ENCODE peak calls at places on chromosomes 2 and 18, in seven cellular contexts. One of them, this sample, is unnamed.

GRCh38 chr2:159892990-159893389 is 95.0 kb upstream of the CD302 start:
- DNase-seq in ELR: no peak
- DNase-seq in GM19239: no peak
- DNase-seq in stimulated activated CD4-positive, alpha-beta T cell treated with anti-CD3 and anti-CD28 coated beads, Interleukin-12 subunit alpha, Interleukin-12 subunit beta, amount 100 ng/mL, for 4 hours: no peak
- DNase-seq in memory B cell: no peak
- DNase-seq in cerebellar cortex: no peak
- DNase-seq in mucosa of descending colon: no peak
- DNase-seq in this sample: no peak

GRCh38 chr18:7607535-7608173 is 40.5 kb downstream of the PTPRM start:
- DNase-seq in ELR: no peak
- DNase-seq in GM19239: no peak
- DNase-seq in stimulated activated CD4-positive, alpha-beta T cell treated with anti-CD3 and anti-CD28 coated beads, Interleukin-12 subunit alpha, Interleukin-12 subunit beta, amount 100 ng/mL, for 4 hours: no peak
- DNase-seq in memory B cell: no peak
- DNase-seq in cerebellar cortex: no peak
- DNase-seq in mucosa of descending colon: no peak
- DNase-seq in this sample: no peak

GRCh38 chr2:197108758-197109157 is 182.3 kb upstream of the PGAP1 start:
- DNase-seq in ELR: peak; percentile 95
- DNase-seq in GM19239: no peak
- DNase-seq in stimulated activated CD4-positive, alpha-beta T cell treated with anti-CD3 and anti-CD28 coated beads, Interleukin-12 subunit alpha, Interleukin-12 subunit beta, amount 100 ng/mL, for 4 hours: no peak
- DNase-seq in memory B cell: no peak
- DNase-seq in cerebellar cortex: no peak
- DNase-seq in mucosa of descending colon: peak; percentile 27
- DNase-seq in this sample: no peak

GRCh38 chr2:60958800-60959199 is 58.7 kb upstream of the PEX13 start:
- DNase-seq in ELR: peak; percentile 64
- DNase-seq in GM19239: no peak
- DNase-seq in stimulated activated CD4-positive, alpha-beta T cell treated with anti-CD3 and anti-CD28 coated beads, Interleukin-12 subunit alpha, Interleukin-12 subunit beta, amount 100 ng/mL, for 4 hours: no peak
- DNase-seq in memory B cell: no peak
- DNase-seq in cerebellar cortex: no peak
- DNase-seq in mucosa of descending colon: no peak
- DNase-seq in this sample: no peak

GRCh38 chr18:63775166-63775730 is at the start of gene SERPINB7:
- DNase-seq in ELR: peak; percentile 98
- DNase-seq in GM19239: no peak
- DNase-seq in stimulated activated CD4-positive, alpha-beta T cell treated with anti-CD3 and anti-CD28 coated beads, Interleukin-12 subunit alpha, Interleukin-12 subunit beta, amount 100 ng/mL, for 4 hours: no peak
- DNase-seq in memory B cell: no peak
- DNase-seq in cerebellar cortex: no peak
- DNase-seq in mucosa of descending colon: no peak
- DNase-seq in this sample: peak; percentile 10

GRCh38 chr2:86301711-86302202 is 35.7 kb downstream of the REEP1 start:
- DNase-seq in ELR: no peak
- DNase-seq in GM19239: no peak
- DNase-seq in stimulated activated CD4-positive, alpha-beta T cell treated with anti-CD3 and anti-CD28 coated beads, Interleukin-12 subunit alpha, Interleukin-12 subunit beta, amount 100 ng/mL, for 4 hours: no peak
- DNase-seq in memory B cell: no peak
- DNase-seq in cerebellar cortex: no peak
- DNase-seq in mucosa of descending colon: peak; percentile 34
- DNase-seq in this sample: no peak

GRCh38 chr2:166091439-166091838 is 36.4 kb downstream of the SCN1A start:
- DNase-seq in ELR: no peak
- DNase-seq in GM19239: no peak
- DNase-seq in stimulated activated CD4-positive, alpha-beta T cell treated with anti-CD3 and anti-CD28 coated beads, Interleukin-12 subunit alpha, Interleukin-12 subunit beta, amount 100 ng/mL, for 4 hours: no peak
- DNase-seq in memory B cell: no peak
- DNase-seq in cerebellar cortex: peak; percentile 20
- DNase-seq in mucosa of descending colon: no peak
- DNase-seq in this sample: no peak

GRCh38 chr2:131056204-131056975 is 36.9 kb downstream of the FAM168B start:
- DNase-seq in ELR: no peak
- DNase-seq in GM19239: no peak
- DNase-seq in stimulated activated CD4-positive, alpha-beta T cell treated with anti-CD3 and anti-CD28 coated beads, Interleukin-12 subunit alpha, Interleukin-12 subunit beta, amount 100 ng/mL, for 4 hours: no peak
- DNase-seq in memory B cell: no peak
- DNase-seq in cerebellar cortex: no peak
- DNase-seq in mucosa of descending colon: no peak
- DNase-seq in this sample: no peak

GRCh38 chr2:46470114-46470628 is 9.2 kb upstream of the TMEM247 start:
- DNase-seq in ELR: no peak
- DNase-seq in GM19239: no peak
- DNase-seq in stimulated activated CD4-positive, alpha-beta T cell treated with anti-CD3 and anti-CD28 coated beads, Interleukin-12 subunit alpha, Interleukin-12 subunit beta, amount 100 ng/mL, for 4 hours: no peak
- DNase-seq in memory B cell: no peak
- DNase-seq in cerebellar cortex: no peak
- DNase-seq in mucosa of descending colon: no peak
- DNase-seq in this sample: no peak

GRCh38 chr2:661215-661635 is 16.0 kb downstream of the TMEM18 start:
- DNase-seq in ELR: no peak
- DNase-seq in GM19239: no peak
- DNase-seq in stimulated activated CD4-positive, alpha-beta T cell treated with anti-CD3 and anti-CD28 coated beads, Interleukin-12 subunit alpha, Interleukin-12 subunit beta, amount 100 ng/mL, for 4 hours: no peak
- DNase-seq in memory B cell: no peak
- DNase-seq in cerebellar cortex: no peak
- DNase-seq in mucosa of descending colon: no peak
- DNase-seq in this sample: no peak

GRCh38 chr2:121004950-121005349 is 269.3 kb downstream of the GLI2 start:
- DNase-seq in ELR: no peak
- DNase-seq in GM19239: no peak
- DNase-seq in stimulated activated CD4-positive, alpha-beta T cell treated with anti-CD3 and anti-CD28 coated beads, Interleukin-12 subunit alpha, Interleukin-12 subunit beta, amount 100 ng/mL, for 4 hours: no peak
- DNase-seq in memory B cell: no peak
- DNase-seq in cerebellar cortex: no peak
- DNase-seq in mucosa of descending colon: no peak
- DNase-seq in this sample: no peak

GRCh38 chr2:28842042-28842441 is 28.1 kb downstream of the TRMT61B start:
- DNase-seq in ELR: no peak
- DNase-seq in GM19239: no peak
- DNase-seq in stimulated activated CD4-positive, alpha-beta T cell treated with anti-CD3 and anti-CD28 coated beads, Interleukin-12 subunit alpha, Interleukin-12 subunit beta, amount 100 ng/mL, for 4 hours: no peak
- DNase-seq in memory B cell: no peak
- DNase-seq in cerebellar cortex: no peak
- DNase-seq in mucosa of descending colon: no peak
- DNase-seq in this sample: no peak

GRCh38 chr2:39483530-39483929 is 46.4 kb upstream of the MAP4K3 start:
- DNase-seq in ELR: no peak
- DNase-seq in GM19239: no peak
- DNase-seq in stimulated activated CD4-positive, alpha-beta T cell treated with anti-CD3 and anti-CD28 coated beads, Interleukin-12 subunit alpha, Interleukin-12 subunit beta, amount 100 ng/mL, for 4 hours: no peak
- DNase-seq in memory B cell: no peak
- DNase-seq in cerebellar cortex: no peak
- DNase-seq in mucosa of descending colon: no peak
- DNase-seq in this sample: no peak

GRCh38 chr18:13011719-13012118 is 20.6 kb downstream of the CEP192 start:
- DNase-seq in ELR: peak; percentile 10
- DNase-seq in GM19239: no peak
- DNase-seq in stimulated activated CD4-positive, alpha-beta T cell treated with anti-CD3 and anti-CD28 coated beads, Interleukin-12 subunit alpha, Interleukin-12 subunit beta, amount 100 ng/mL, for 4 hours: no peak
- DNase-seq in memory B cell: no peak
- DNase-seq in cerebellar cortex: no peak
- DNase-seq in mucosa of descending colon: no peak
- DNase-seq in this sample: no peak